ENCODE peak calls at places on chromosomes 2 and 18, in seven cellular contexts. One of them, this sample, is unnamed.

GRCh38 chr2:109435066-109435690 is 178.6 kb downstream of the SEPTIN10 start:
- DNase-seq in H1: no peak
- DNase-seq in K562: no peak
- DNase-seq in GM12891: no peak
- DNase-seq in SK-N-SH: no peak
- DNase-seq in GM12892: no peak
- DNase-seq in GM12878: no peak
- DNase-seq in this sample: no peak

GRCh38 chr18:55234366-55235093 is 275.3 kb upstream of the CCDC68 start:
- DNase-seq in H1: peak; percentile 87
- DNase-seq in K562: peak; percentile 48
- DNase-seq in GM12891: no peak
- DNase-seq in SK-N-SH: peak; percentile 52
- DNase-seq in GM12892: peak; percentile 6
- DNase-seq in GM12878: peak; percentile 53
- DNase-seq in this sample: peak; percentile 47

GRCh38 chr2:231621051-231621879 is 28.6 kb downstream of the TEX44 start:
- DNase-seq in H1: peak; percentile 77
- DNase-seq in K562: no peak
- DNase-seq in GM12891: no peak
- DNase-seq in SK-N-SH: no peak
- DNase-seq in GM12892: no peak
- DNase-seq in GM12878: no peak
- DNase-seq in this sample: no peak

GRCh38 chr2:152062130-152063091 is 36.4 kb downstream of the CACNB4 start:
- DNase-seq in H1: no peak
- DNase-seq in K562: no peak
- DNase-seq in GM12891: no peak
- DNase-seq in SK-N-SH: no peak
- DNase-seq in GM12892: no peak
- DNase-seq in GM12878: no peak
- DNase-seq in this sample: no peak

GRCh38 chr18:23380001-23380550 is 73.0 kb upstream of the RIOK3 start:
- DNase-seq in H1: no peak
- DNase-seq in K562: no peak
- DNase-seq in GM12891: no peak
- DNase-seq in SK-N-SH: no peak
- DNase-seq in GM12892: no peak
- DNase-seq in GM12878: no peak
- DNase-seq in this sample: no peak

GRCh38 chr2:23637011-23637778 is 252.2 kb downstream of the KLHL29 start:
- DNase-seq in H1: no peak
- DNase-seq in K562: no peak
- DNase-seq in GM12891: no peak
- DNase-seq in SK-N-SH: peak; percentile 94
- DNase-seq in GM12892: no peak
- DNase-seq in GM12878: no peak
- DNase-seq in this sample: no peak

GRCh38 chr18:67600181-67600631 is 83.7 kb upstream of the DSEL start:
- DNase-seq in H1: no peak
- DNase-seq in K562: no peak
- DNase-seq in GM12891: no peak
- DNase-seq in SK-N-SH: peak; percentile 60
- DNase-seq in GM12892: no peak
- DNase-seq in GM12878: no peak
- DNase-seq in this sample: no peak

GRCh38 chr2:232137748-232138147 is 176.2 kb downstream of the DIS3L2 start:
- DNase-seq in H1: no peak
- DNase-seq in K562: no peak
- DNase-seq in GM12891: no peak
- DNase-seq in SK-N-SH: no peak
- DNase-seq in GM12892: no peak
- DNase-seq in GM12878: no peak
- DNase-seq in this sample: no peak

GRCh38 chr2:172095146-172095904 is 7.4 kb downstream of the DLX2 start:
- DNase-seq in H1: peak; percentile 80
- DNase-seq in K562: no peak
- DNase-seq in GM12891: no peak
- DNase-seq in SK-N-SH: peak; percentile 74
- DNase-seq in GM12892: peak; percentile 75
- DNase-seq in GM12878: no peak
- DNase-seq in this sample: no peak

GRCh38 chr2:216217904-216218260 is 108.7 kb downstream of the XRCC5 start:
- DNase-seq in H1: no peak
- DNase-seq in K562: no peak
- DNase-seq in GM12891: no peak
- DNase-seq in SK-N-SH: no peak
- DNase-seq in GM12892: no peak
- DNase-seq in GM12878: no peak
- DNase-seq in this sample: no peak

GRCh38 chr2:72965016-72965415 is 47.7 kb downstream of the EMX1 start:
- DNase-seq in H1: no peak
- DNase-seq in K562: no peak
- DNase-seq in GM12891: no peak
- DNase-seq in SK-N-SH: no peak
- DNase-seq in GM12892: no peak
- DNase-seq in GM12878: no peak
- DNase-seq in this sample: no peak

GRCh38 chr18:76866631-76867030 is 44.3 kb downstream of the ZNF236 start:
- DNase-seq in H1: no peak
- DNase-seq in K562: no peak
- DNase-seq in GM12891: no peak
- DNase-seq in SK-N-SH: no peak
- DNase-seq in GM12892: no peak
- DNase-seq in GM12878: no peak
- DNase-seq in this sample: no peak

GRCh38 chr2:71609958-71610357 is 156.6 kb downstream of the DYSF start:
- DNase-seq in H1: no peak
- DNase-seq in K562: no peak
- DNase-seq in GM12891: no peak
- DNase-seq in SK-N-SH: peak; percentile 56
- DNase-seq in GM12892: peak; percentile 10
- DNase-seq in GM12878: no peak
- DNase-seq in this sample: no peak

GRCh38 chr18:23528580-23529472 is 25.5 kb downstream of the RMC1 start:
- DNase-seq in H1: no peak
- DNase-seq in K562: peak; percentile 76
- DNase-seq in GM12891: no peak
- DNase-seq in SK-N-SH: no peak
- DNase-seq in GM12892: no peak
- DNase-seq in GM12878: no peak
- DNase-seq in this sample: no peak

GRCh38 chr18:48367557-48367956 is 41.6 kb downstream of the ZBTB7C start:
- DNase-seq in H1: no peak
- DNase-seq in K562: no peak
- DNase-seq in GM12891: no peak
- DNase-seq in SK-N-SH: no peak
- DNase-seq in GM12892: no peak
- DNase-seq in GM12878: no peak
- DNase-seq in this sample: no peak

GRCh38 chr2:119429225-119430000 is 2.2 kb upstream of the TMEM37 start:
- DNase-seq in H1: no peak
- DNase-seq in K562: no peak
- DNase-seq in GM12891: no peak
- DNase-seq in SK-N-SH: no peak
- DNase-seq in GM12892: no peak
- DNase-seq in GM12878: peak; percentile 35
- DNase-seq in this sample: no peak
- TF ChIP-seq TAF1 in H1: no peak
- TF ChIP-seq TAF1 in K562: no peak
- TF ChIP-seq TAF1 in GM12891: no peak
- TF ChIP-seq TAF1 in SK-N-SH: no peak
- TF ChIP-seq TAF1 in GM12892: no peak
- TF ChIP-seq TAF1 in GM12878: no peak
- TF ChIP-seq TAF1 in this sample: no peak

GRCh38 chr2:58182527-58182926 is 58.6 kb downstream of the FANCL start:
- DNase-seq in H1: no peak
- DNase-seq in K562: no peak
- DNase-seq in GM12891: no peak
- DNase-seq in SK-N-SH: no peak
- DNase-seq in GM12892: no peak
- DNase-seq in GM12878: no peak
- DNase-seq in this sample: no peak
- TF ChIP-seq TAF1 in H1: no peak
- TF ChIP-seq TAF1 in K562: no peak
- TF ChIP-seq TAF1 in GM12891: no peak
- TF ChIP-seq TAF1 in SK-N-SH: no peak
- TF ChIP-seq TAF1 in GM12892: no peak
- TF ChIP-seq TAF1 in GM12878: no peak
- TF ChIP-seq TAF1 in this sample: no peak

DNA sequence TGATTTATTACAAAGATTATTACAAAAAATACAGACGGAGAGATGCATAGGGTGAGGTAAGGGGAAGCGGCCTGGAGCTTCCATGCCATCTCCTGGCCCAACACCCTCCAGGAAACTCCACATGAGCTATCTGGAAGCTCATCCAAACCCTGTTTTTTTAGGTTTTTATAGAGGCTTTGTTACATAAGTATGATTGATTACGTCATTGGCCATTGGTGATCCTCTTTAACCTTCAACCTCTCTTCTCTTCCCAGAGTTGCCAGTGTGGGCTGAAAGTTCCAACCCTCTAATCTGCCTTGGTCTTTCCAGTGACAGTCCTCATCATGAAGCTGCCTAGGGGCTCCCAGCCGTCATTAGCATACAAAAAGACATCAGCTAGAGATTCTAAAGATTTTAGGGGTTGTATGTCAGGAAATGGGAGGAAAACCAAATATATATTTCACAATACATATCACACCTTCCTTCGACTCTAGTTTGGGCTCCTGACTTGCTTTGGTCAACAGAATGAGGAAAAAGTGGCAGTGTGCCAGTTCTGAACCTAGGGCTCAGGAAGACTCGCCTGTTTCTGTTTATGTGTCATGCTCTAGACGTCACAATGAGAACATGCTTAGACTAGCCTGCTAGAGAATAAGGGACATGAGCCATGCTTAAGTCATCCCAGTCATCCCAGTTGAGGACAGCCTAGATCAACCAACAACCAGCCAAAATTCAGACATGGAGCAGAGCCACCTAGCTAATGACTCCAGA is 54.1 kb downstream of the ETAA1 start:
- DNase-seq in H1: no peak
- DNase-seq in K562: no peak
- DNase-seq in GM12891: no peak
- DNase-seq in SK-N-SH: no peak
- DNase-seq in GM12892: no peak
- DNase-seq in GM12878: no peak
- DNase-seq in this sample: peak; percentile 17
- TF ChIP-seq TAF1 in H1: no peak
- TF ChIP-seq TAF1 in K562: no peak
- TF ChIP-seq TAF1 in GM12891: no peak
- TF ChIP-seq TAF1 in SK-N-SH: no peak
- TF ChIP-seq TAF1 in GM12892: no peak
- TF ChIP-seq TAF1 in GM12878: no peak
- TF ChIP-seq TAF1 in this sample: no peak

DNA sequence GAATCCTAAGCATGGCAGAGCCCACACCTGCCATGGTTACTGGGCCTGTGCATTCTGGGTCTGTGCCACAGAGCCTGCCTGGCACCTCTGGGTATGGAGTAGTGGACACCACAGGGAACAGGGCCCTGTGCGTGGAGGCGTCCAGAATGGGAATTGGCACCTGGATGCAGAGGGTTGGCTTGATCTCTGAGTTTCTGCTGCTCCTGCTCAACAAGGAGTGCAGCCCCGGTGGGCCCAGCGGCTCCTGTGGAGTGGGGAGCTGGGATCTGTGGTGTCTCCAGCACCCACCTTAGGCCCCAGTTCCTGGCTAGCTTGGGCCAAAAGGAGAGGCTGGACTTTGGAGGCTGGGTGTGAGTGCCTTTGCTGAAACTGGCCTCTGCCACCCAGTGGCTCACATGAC is 7.9 kb upstream of the ANKRD62 start:
- DNase-seq in H1: no peak
- DNase-seq in K562: no peak
- DNase-seq in GM12891: no peak
- DNase-seq in SK-N-SH: no peak
- DNase-seq in GM12892: no peak
- DNase-seq in GM12878: no peak
- DNase-seq in this sample: no peak
- TF ChIP-seq TAF1 in H1: no peak
- TF ChIP-seq TAF1 in K562: no peak
- TF ChIP-seq TAF1 in GM12891: no peak
- TF ChIP-seq TAF1 in SK-N-SH: no peak
- TF ChIP-seq TAF1 in GM12892: no peak
- TF ChIP-seq TAF1 in GM12878: no peak
- TF ChIP-seq TAF1 in this sample: no peak

DNA sequence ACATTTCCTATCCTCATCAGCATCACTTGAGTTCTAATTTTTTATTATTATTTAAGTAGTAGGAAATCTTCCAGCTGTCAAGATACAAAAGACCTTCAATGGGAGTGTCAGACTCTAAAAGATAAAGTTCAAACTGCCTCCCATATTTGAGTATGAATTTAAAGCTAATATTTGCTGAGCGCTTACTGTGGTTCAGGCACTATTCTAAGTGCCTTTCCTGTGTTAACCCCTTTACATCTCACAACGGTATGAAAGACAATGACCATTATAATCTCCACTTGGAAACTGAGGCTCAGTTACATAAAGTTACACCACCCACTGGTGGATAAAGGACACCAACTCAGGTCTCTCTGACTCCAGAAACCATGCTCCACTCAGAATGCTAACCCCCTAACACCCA is 39.9 kb downstream of the RAB6C start:
- DNase-seq in H1: no peak
- DNase-seq in K562: no peak
- DNase-seq in GM12891: no peak
- DNase-seq in SK-N-SH: no peak
- DNase-seq in GM12892: no peak
- DNase-seq in GM12878: no peak
- DNase-seq in this sample: no peak
- TF ChIP-seq TAF1 in H1: no peak
- TF ChIP-seq TAF1 in K562: no peak
- TF ChIP-seq TAF1 in GM12891: no peak
- TF ChIP-seq TAF1 in SK-N-SH: no peak
- TF ChIP-seq TAF1 in GM12892: no peak
- TF ChIP-seq TAF1 in GM12878: no peak
- TF ChIP-seq TAF1 in this sample: no peak

GRCh38 chr2:224958466-224958857 is 83.8 kb downstream of the DOCK10 start:
- DNase-seq in H1: no peak
- DNase-seq in K562: no peak
- DNase-seq in GM12891: no peak
- DNase-seq in SK-N-SH: no peak
- DNase-seq in GM12892: no peak
- DNase-seq in GM12878: no peak
- DNase-seq in this sample: no peak
- TF ChIP-seq TAF1 in H1: no peak
- TF ChIP-seq TAF1 in K562: no peak
- TF ChIP-seq TAF1 in GM12891: no peak
- TF ChIP-seq TAF1 in SK-N-SH: no peak
- TF ChIP-seq TAF1 in GM12892: no peak
- TF ChIP-seq TAF1 in GM12878: no peak
- TF ChIP-seq TAF1 in this sample: no peak

This sample was measured in HepG2.